ENCODE peak calls at places on chromosome 4, in nine cellular contexts. One of them, this sample, is unnamed.

GRCh38 chr4:101282076-101282844 is 65.1 kb downstream of the PPP3CA start:
- DNase-seq in GM12892: no peak
- DNase-seq in neural progenitor cell: no peak
- DNase-seq in GM04503: no peak
- DNase-seq in stimulated activated CD4-positive, alpha-beta T cell treated with anti-CD3 and anti-CD28 coated beads, Interleukin-15, amount 100 ng/mL, for 24 hours: peak
- DNase-seq in IMR-90: no peak
- DNase-seq in ascending aorta: no peak
- DNase-seq in transverse colon: no peak
- DNase-seq in GM20000: no peak
- DNase-seq in this sample: no peak

GRCh38 chr4:148834804-148835598 is 392.8 kb upstream of the NR3C2 start:
- DNase-seq in GM12892: no peak
- DNase-seq in neural progenitor cell: no peak
- DNase-seq in GM04503: peak
- DNase-seq in stimulated activated CD4-positive, alpha-beta T cell treated with anti-CD3 and anti-CD28 coated beads, Interleukin-15, amount 100 ng/mL, for 24 hours: no peak
- DNase-seq in IMR-90: peak
- DNase-seq in ascending aorta: no peak
- DNase-seq in transverse colon: no peak
- DNase-seq in GM20000: no peak
- DNase-seq in this sample: no peak

GRCh38 chr4:11585506-11585905 is 156.8 kb upstream of the HS3ST1 start:
- DNase-seq in GM12892: no peak
- DNase-seq in neural progenitor cell: no peak
- DNase-seq in GM04503: no peak
- DNase-seq in stimulated activated CD4-positive, alpha-beta T cell treated with anti-CD3 and anti-CD28 coated beads, Interleukin-15, amount 100 ng/mL, for 24 hours: no peak
- DNase-seq in IMR-90: no peak
- DNase-seq in ascending aorta: no peak
- DNase-seq in transverse colon: peak
- DNase-seq in GM20000: no peak
- DNase-seq in this sample: no peak

GRCh38 chr4:100795581-100795980 is 277.8 kb upstream of the EMCN start:
- DNase-seq in GM12892: no peak
- DNase-seq in neural progenitor cell: no peak
- DNase-seq in GM04503: no peak
- DNase-seq in stimulated activated CD4-positive, alpha-beta T cell treated with anti-CD3 and anti-CD28 coated beads, Interleukin-15, amount 100 ng/mL, for 24 hours: no peak
- DNase-seq in IMR-90: no peak
- DNase-seq in ascending aorta: no peak
- DNase-seq in transverse colon: no peak
- DNase-seq in GM20000: no peak
- DNase-seq in this sample: no peak

GRCh38 chr4:47835489-47835888 is 2.4 kb downstream of the CORIN start:
- DNase-seq in GM12892: no peak
- DNase-seq in neural progenitor cell: no peak
- DNase-seq in GM04503: no peak
- DNase-seq in stimulated activated CD4-positive, alpha-beta T cell treated with anti-CD3 and anti-CD28 coated beads, Interleukin-15, amount 100 ng/mL, for 24 hours: no peak
- DNase-seq in IMR-90: peak
- DNase-seq in ascending aorta: no peak
- DNase-seq in transverse colon: no peak
- DNase-seq in GM20000: no peak
- DNase-seq in this sample: no peak

GRCh38 chr4:84967292-84967651 is 782 bp upstream of the WDFY3 start:
- DNase-seq in GM12892: no peak
- DNase-seq in neural progenitor cell: no peak
- DNase-seq in GM04503: no peak
- DNase-seq in stimulated activated CD4-positive, alpha-beta T cell treated with anti-CD3 and anti-CD28 coated beads, Interleukin-15, amount 100 ng/mL, for 24 hours: no peak
- DNase-seq in IMR-90: peak
- DNase-seq in ascending aorta: no peak
- DNase-seq in transverse colon: no peak
- DNase-seq in GM20000: no peak
- DNase-seq in this sample: no peak

GRCh38 chr4:173293663-173294062 is 40.5 kb downstream of the HMGB2 start:
- DNase-seq in GM12892: no peak
- DNase-seq in neural progenitor cell: no peak
- DNase-seq in GM04503: no peak
- DNase-seq in stimulated activated CD4-positive, alpha-beta T cell treated with anti-CD3 and anti-CD28 coated beads, Interleukin-15, amount 100 ng/mL, for 24 hours: no peak
- DNase-seq in IMR-90: no peak
- DNase-seq in ascending aorta: no peak
- DNase-seq in transverse colon: no peak
- DNase-seq in GM20000: no peak
- DNase-seq in this sample: no peak

GRCh38 chr4:180698550-180698949 is 1544.7 kb upstream of the TENM3 start:
- DNase-seq in GM12892: no peak
- DNase-seq in neural progenitor cell: no peak
- DNase-seq in GM04503: no peak
- DNase-seq in stimulated activated CD4-positive, alpha-beta T cell treated with anti-CD3 and anti-CD28 coated beads, Interleukin-15, amount 100 ng/mL, for 24 hours: no peak
- DNase-seq in IMR-90: no peak
- DNase-seq in ascending aorta: no peak
- DNase-seq in transverse colon: no peak
- DNase-seq in GM20000: no peak
- DNase-seq in this sample: no peak

GRCh38 chr4:62399242-62399641 is 1199.1 kb downstream of the ADGRL3 start:
- DNase-seq in GM12892: no peak
- DNase-seq in neural progenitor cell: no peak
- DNase-seq in GM04503: no peak
- DNase-seq in stimulated activated CD4-positive, alpha-beta T cell treated with anti-CD3 and anti-CD28 coated beads, Interleukin-15, amount 100 ng/mL, for 24 hours: no peak
- DNase-seq in IMR-90: no peak
- DNase-seq in ascending aorta: no peak
- DNase-seq in transverse colon: no peak
- DNase-seq in GM20000: peak
- DNase-seq in this sample: no peak

GRCh38 chr4:14143892-14144291 is 516.4 kb upstream of the BOD1L1 start:
- DNase-seq in GM12892: no peak
- DNase-seq in neural progenitor cell: no peak
- DNase-seq in GM04503: no peak
- DNase-seq in stimulated activated CD4-positive, alpha-beta T cell treated with anti-CD3 and anti-CD28 coated beads, Interleukin-15, amount 100 ng/mL, for 24 hours: no peak
- DNase-seq in IMR-90: peak
- DNase-seq in ascending aorta: no peak
- DNase-seq in transverse colon: no peak
- DNase-seq in GM20000: no peak
- DNase-seq in this sample: no peak

GRCh38 chr4:82624819-82625218 is 63.0 kb upstream of the TMEM150C start:
- DNase-seq in GM12892: no peak
- DNase-seq in neural progenitor cell: no peak
- DNase-seq in GM04503: no peak
- DNase-seq in stimulated activated CD4-positive, alpha-beta T cell treated with anti-CD3 and anti-CD28 coated beads, Interleukin-15, amount 100 ng/mL, for 24 hours: no peak
- DNase-seq in IMR-90: no peak
- DNase-seq in ascending aorta: no peak
- DNase-seq in transverse colon: no peak
- DNase-seq in GM20000: no peak
- DNase-seq in this sample: no peak

GRCh38 chr4:81870275-81870674 is 398.6 kb upstream of the RASGEF1B start:
- DNase-seq in GM12892: no peak
- DNase-seq in neural progenitor cell: no peak
- DNase-seq in GM04503: no peak
- DNase-seq in stimulated activated CD4-positive, alpha-beta T cell treated with anti-CD3 and anti-CD28 coated beads, Interleukin-15, amount 100 ng/mL, for 24 hours: no peak
- DNase-seq in IMR-90: no peak
- DNase-seq in ascending aorta: no peak
- DNase-seq in transverse colon: no peak
- DNase-seq in GM20000: no peak
- DNase-seq in this sample: no peak

GRCh38 chr4:90951037-90951436 is 823.8 kb downstream of the CCSER1 start:
- DNase-seq in GM12892: no peak
- DNase-seq in neural progenitor cell: no peak
- DNase-seq in GM04503: no peak
- DNase-seq in stimulated activated CD4-positive, alpha-beta T cell treated with anti-CD3 and anti-CD28 coated beads, Interleukin-15, amount 100 ng/mL, for 24 hours: no peak
- DNase-seq in IMR-90: peak
- DNase-seq in ascending aorta: no peak
- DNase-seq in transverse colon: no peak
- DNase-seq in GM20000: no peak
- DNase-seq in this sample: no peak

GRCh38 chr4:80071643-80072606 is 1.1 kb downstream of the ANTXR2 start:
- DNase-seq in GM12892: peak
- DNase-seq in neural progenitor cell: peak
- DNase-seq in GM04503: no peak
- DNase-seq in stimulated activated CD4-positive, alpha-beta T cell treated with anti-CD3 and anti-CD28 coated beads, Interleukin-15, amount 100 ng/mL, for 24 hours: peak
- DNase-seq in IMR-90: peak
- DNase-seq in ascending aorta: no peak
- DNase-seq in transverse colon: peak
- DNase-seq in GM20000: peak
- DNase-seq in this sample: peak

GRCh38 chr4:121139533-121140222 is 24.4 kb downstream of the TNIP3 start:
- DNase-seq in GM12892: no peak
- DNase-seq in neural progenitor cell: no peak
- DNase-seq in GM04503: peak
- DNase-seq in stimulated activated CD4-positive, alpha-beta T cell treated with anti-CD3 and anti-CD28 coated beads, Interleukin-15, amount 100 ng/mL, for 24 hours: no peak
- DNase-seq in IMR-90: peak
- DNase-seq in ascending aorta: no peak
- DNase-seq in transverse colon: no peak
- DNase-seq in GM20000: peak
- DNase-seq in this sample: no peak

GRCh38 chr4:184899261-184900134 is 73.7 kb upstream of the ACSL1 start:
- DNase-seq in GM12892: no peak
- DNase-seq in neural progenitor cell: no peak
- DNase-seq in GM04503: no peak
- DNase-seq in stimulated activated CD4-positive, alpha-beta T cell treated with anti-CD3 and anti-CD28 coated beads, Interleukin-15, amount 100 ng/mL, for 24 hours: no peak
- DNase-seq in IMR-90: peak
- DNase-seq in ascending aorta: no peak
- DNase-seq in transverse colon: peak
- DNase-seq in GM20000: no peak
- DNase-seq in this sample: no peak

GRCh38 chr4:8281519-8282133 is 12.1 kb downstream of the HTRA3 start:
- DNase-seq in GM12892: no peak
- DNase-seq in neural progenitor cell: no peak
- DNase-seq in GM04503: no peak
- DNase-seq in stimulated activated CD4-positive, alpha-beta T cell treated with anti-CD3 and anti-CD28 coated beads, Interleukin-15, amount 100 ng/mL, for 24 hours: no peak
- DNase-seq in IMR-90: peak
- DNase-seq in ascending aorta: no peak
- DNase-seq in transverse colon: peak
- DNase-seq in GM20000: no peak
- DNase-seq in this sample: no peak

GRCh38 chr4:162011039-162011438 is 152.8 kb downstream of the FSTL5 start:
- DNase-seq in GM12892: no peak
- DNase-seq in neural progenitor cell: no peak
- DNase-seq in GM04503: no peak
- DNase-seq in stimulated activated CD4-positive, alpha-beta T cell treated with anti-CD3 and anti-CD28 coated beads, Interleukin-15, amount 100 ng/mL, for 24 hours: no peak
- DNase-seq in IMR-90: peak
- DNase-seq in ascending aorta: no peak
- DNase-seq in transverse colon: no peak
- DNase-seq in GM20000: no peak
- DNase-seq in this sample: no peak

GRCh38 chr4:181488926-181489325 is 754.3 kb upstream of the TENM3 start:
- DNase-seq in GM12892: no peak
- DNase-seq in neural progenitor cell: no peak
- DNase-seq in GM04503: no peak
- DNase-seq in stimulated activated CD4-positive, alpha-beta T cell treated with anti-CD3 and anti-CD28 coated beads, Interleukin-15, amount 100 ng/mL, for 24 hours: no peak
- DNase-seq in IMR-90: no peak
- DNase-seq in ascending aorta: no peak
- DNase-seq in transverse colon: no peak
- DNase-seq in GM20000: no peak
- DNase-seq in this sample: no peak

GRCh38 chr4:41525129-41525528 is 12.8 kb upstream of the LIMCH1 start:
- DNase-seq in GM12892: no peak
- DNase-seq in neural progenitor cell: peak
- DNase-seq in GM04503: no peak
- DNase-seq in stimulated activated CD4-positive, alpha-beta T cell treated with anti-CD3 and anti-CD28 coated beads, Interleukin-15, amount 100 ng/mL, for 24 hours: no peak
- DNase-seq in IMR-90: peak
- DNase-seq in ascending aorta: no peak
- DNase-seq in transverse colon: no peak
- DNase-seq in GM20000: no peak
- DNase-seq in this sample: no peak

GRCh38 chr4:88818650-88819470 is 121.2 kb upstream of the NAP1L5 start:
- DNase-seq in GM12892: no peak
- DNase-seq in neural progenitor cell: peak
- DNase-seq in GM04503: no peak
- DNase-seq in stimulated activated CD4-positive, alpha-beta T cell treated with anti-CD3 and anti-CD28 coated beads, Interleukin-15, amount 100 ng/mL, for 24 hours: peak
- DNase-seq in IMR-90: peak
- DNase-seq in ascending aorta: no peak
- DNase-seq in transverse colon: peak
- DNase-seq in GM20000: peak
- DNase-seq in this sample: peak

GRCh38 chr4:63105839-63106238 is 1303.4 kb downstream of the TECRL start:
- DNase-seq in GM12892: no peak
- DNase-seq in neural progenitor cell: no peak
- DNase-seq in GM04503: no peak
- DNase-seq in stimulated activated CD4-positive, alpha-beta T cell treated with anti-CD3 and anti-CD28 coated beads, Interleukin-15, amount 100 ng/mL, for 24 hours: no peak
- DNase-seq in IMR-90: no peak
- DNase-seq in ascending aorta: no peak
- DNase-seq in transverse colon: no peak
- DNase-seq in GM20000: no peak
- DNase-seq in this sample: no peak

GRCh38 chr4:56641494-56642051 is 39.5 kb downstream of the HOPX start:
- DNase-seq in GM12892: no peak
- DNase-seq in neural progenitor cell: no peak
- DNase-seq in GM04503: peak
- DNase-seq in stimulated activated CD4-positive, alpha-beta T cell treated with anti-CD3 and anti-CD28 coated beads, Interleukin-15, amount 100 ng/mL, for 24 hours: no peak
- DNase-seq in IMR-90: peak
- DNase-seq in ascending aorta: no peak
- DNase-seq in transverse colon: no peak
- DNase-seq in GM20000: no peak
- DNase-seq in this sample: no peak

GRCh38 chr4:7108660-7109059 is 40.8 kb upstream of the GRPEL1 start:
- DNase-seq in GM12892: no peak
- DNase-seq in neural progenitor cell: no peak
- DNase-seq in GM04503: no peak
- DNase-seq in stimulated activated CD4-positive, alpha-beta T cell treated with anti-CD3 and anti-CD28 coated beads, Interleukin-15, amount 100 ng/mL, for 24 hours: no peak
- DNase-seq in IMR-90: no peak
- DNase-seq in ascending aorta: no peak
- DNase-seq in transverse colon: no peak
- DNase-seq in GM20000: no peak
- DNase-seq in this sample: no peak

GRCh38 chr4:94454405-94454804 is 2.7 kb downstream of the PDLIM5 start:
- DNase-seq in GM12892: no peak
- DNase-seq in neural progenitor cell: no peak
- DNase-seq in GM04503: no peak
- DNase-seq in stimulated activated CD4-positive, alpha-beta T cell treated with anti-CD3 and anti-CD28 coated beads, Interleukin-15, amount 100 ng/mL, for 24 hours: no peak
- DNase-seq in IMR-90: peak
- DNase-seq in ascending aorta: no peak
- DNase-seq in transverse colon: no peak
- DNase-seq in GM20000: no peak
- DNase-seq in this sample: no peak

GRCh38 chr4:142408003-142408441 is 438.1 kb downstream of the INPP4B start:
- DNase-seq in GM12892: no peak
- DNase-seq in neural progenitor cell: no peak
- DNase-seq in GM04503: peak
- DNase-seq in stimulated activated CD4-positive, alpha-beta T cell treated with anti-CD3 and anti-CD28 coated beads, Interleukin-15, amount 100 ng/mL, for 24 hours: no peak
- DNase-seq in IMR-90: no peak
- DNase-seq in ascending aorta: no peak
- DNase-seq in transverse colon: no peak
- DNase-seq in GM20000: no peak
- DNase-seq in this sample: no peak

GRCh38 chr4:183364025-183364424 is 41.8 kb upstream of the CLDN24 start:
- DNase-seq in GM12892: no peak
- DNase-seq in neural progenitor cell: no peak
- DNase-seq in GM04503: no peak
- DNase-seq in stimulated activated CD4-positive, alpha-beta T cell treated with anti-CD3 and anti-CD28 coated beads, Interleukin-15, amount 100 ng/mL, for 24 hours: no peak
- DNase-seq in IMR-90: no peak
- DNase-seq in ascending aorta: no peak
- DNase-seq in transverse colon: no peak
- DNase-seq in GM20000: no peak
- DNase-seq in this sample: peak

GRCh38 chr4:31548823-31549222 is 828.7 kb downstream of the PCDH7 start:
- DNase-seq in GM12892: no peak
- DNase-seq in neural progenitor cell: no peak
- DNase-seq in GM04503: no peak
- DNase-seq in stimulated activated CD4-positive, alpha-beta T cell treated with anti-CD3 and anti-CD28 coated beads, Interleukin-15, amount 100 ng/mL, for 24 hours: no peak
- DNase-seq in IMR-90: no peak
- DNase-seq in ascending aorta: no peak
- DNase-seq in transverse colon: no peak
- DNase-seq in GM20000: no peak
- DNase-seq in this sample: no peak

GRCh38 chr4:184448828-184449227 is 25.5 kb downstream of the IRF2 start:
- DNase-seq in GM12892: no peak
- DNase-seq in neural progenitor cell: peak
- DNase-seq in GM04503: no peak
- DNase-seq in stimulated activated CD4-positive, alpha-beta T cell treated with anti-CD3 and anti-CD28 coated beads, Interleukin-15, amount 100 ng/mL, for 24 hours: peak
- DNase-seq in IMR-90: peak
- DNase-seq in ascending aorta: no peak
- DNase-seq in transverse colon: peak
- DNase-seq in GM20000: peak
- DNase-seq in this sample: no peak

GRCh38 chr4:98485816-98486355 is 172.5 kb downstream of the TSPAN5 start:
- DNase-seq in GM12892: no peak
- DNase-seq in neural progenitor cell: no peak
- DNase-seq in GM04503: no peak
- DNase-seq in stimulated activated CD4-positive, alpha-beta T cell treated with anti-CD3 and anti-CD28 coated beads, Interleukin-15, amount 100 ng/mL, for 24 hours: peak
- DNase-seq in IMR-90: no peak
- DNase-seq in ascending aorta: no peak
- DNase-seq in transverse colon: no peak
- DNase-seq in GM20000: no peak
- DNase-seq in this sample: no peak

GRCh38 chr4:40216622-40217366 is 20.0 kb downstream of the RHOH start:
- DNase-seq in GM12892: no peak
- DNase-seq in neural progenitor cell: no peak
- DNase-seq in GM04503: no peak
- DNase-seq in stimulated activated CD4-positive, alpha-beta T cell treated with anti-CD3 and anti-CD28 coated beads, Interleukin-15, amount 100 ng/mL, for 24 hours: no peak
- DNase-seq in IMR-90: no peak
- DNase-seq in ascending aorta: no peak
- DNase-seq in transverse colon: no peak
- DNase-seq in GM20000: no peak
- DNase-seq in this sample: no peak

This sample was measured in NCI-H82.